ENCODE peak calls at places on chromosomes 11 and 22, in four cellular contexts. A is PC-3, F is testis, E is cardiac muscle cell. T is an unnamed sample.

GRCh38 chr11:118526688-118527087 is 586 bp upstream of the TTC36 start:
- DNase-seq in F (no peak), E (no peak), A (no peak), T (no peak)

GRCh38 chr11:35458846-35459245 is 39.5 kb upstream of the SLC1A2 start:
- DNase-seq in E (no peak), F (no peak), A (no peak), T (no peak)

GRCh38 chr11:61891331-61892084 is at the start of gene FADS3:
- DNase-seq in F (peak; percentile 88), E (peak; percentile 94), A (peak; percentile 96), T (peak; percentile 90)

GRCh38 chr11:112789481-112789880 is 171.7 kb upstream of the NCAM1 start:
- DNase-seq in E (no peak), F (no peak), A (no peak), T (no peak)

GRCh38 chr22:48354082-48354481 is 1473.6 kb downstream of the BRD1 start:
- DNase-seq in E (no peak), F (no peak), A (no peak), T (no peak)

GRCh38 chr11:74689666-74690065 is 41.6 kb downstream of the CHRDL2 start:
- DNase-seq in E (no peak), A (peak; percentile 74), F (no peak), T (no peak)

GRCh38 chr22:38865201-38866023 is 6.6 kb downstream of the CBX6 start:
- DNase-seq in E (no peak), A (no peak), F (no peak), T (peak; percentile 4)

GRCh38 chr11:70580036-70580805 is 181.9 kb downstream of the CTTN start:
- DNase-seq in E (peak; percentile 79), A (no peak), F (no peak), T (no peak)

GRCh38 chr11:114301927-114302326 is 5.7 kb downstream of the NNMT start:
- DNase-seq in E (no peak), A (no peak), F (no peak), T (no peak)

GRCh38 chr11:74388678-74389327 is 9.4 kb downstream of the PGM2L1 start:
- DNase-seq in E (peak; percentile 77), F (peak; percentile 83), A (peak; percentile 87), T (peak; percentile 66)

GRCh38 chr11:9633674-9634073 is 30.2 kb upstream of the SWAP70 start:
- DNase-seq in F (no peak), E (no peak), A (no peak), T (no peak)

GRCh38 chr22:32574397-32574796 is 99.8 kb downstream of the FBXO7 start:
- DNase-seq in E (no peak), A (no peak), F (no peak), T (peak; percentile 58)

GRCh38 chr11:32434387-32435151 is 770 bp downstream of the WT1 start:
- DNase-seq in E (no peak), F (peak; percentile 39), A (peak; percentile 62), T (no peak)

GRCh38 chr11:120344302-120345004 is 8.2 kb downstream of the ARHGEF12 start:
- DNase-seq in A (peak; percentile 91), F (no peak), E (no peak), T (no peak)

GRCh38 chr11:24391165-24391564 is 105.7 kb upstream of the LUZP2 start:
- DNase-seq in A (peak; percentile 63), F (no peak), E (no peak), T (no peak)

GRCh38 chr11:469684-470667 is 19.9 kb downstream of the PTDSS2 start:
- DNase-seq in F (peak; percentile 81), A (peak; percentile 34), E (no peak), T (no peak)

GRCh38 chr22:26442086-26442756 is 13.2 kb downstream of the ASPHD2 start:
- DNase-seq in E (no peak), A (no peak), F (no peak), T (no peak)

GRCh38 chr11:63622318-63622717 is 8.1 kb upstream of the PLAAT3 start:
- DNase-seq in E (no peak), A (peak; percentile 94), F (no peak), T (no peak)

GRCh38 chr11:90744169-90744568 is 521.3 kb upstream of the CHORDC1 start:
- DNase-seq in E (no peak), F (no peak), A (no peak), T (no peak)

DNA sequence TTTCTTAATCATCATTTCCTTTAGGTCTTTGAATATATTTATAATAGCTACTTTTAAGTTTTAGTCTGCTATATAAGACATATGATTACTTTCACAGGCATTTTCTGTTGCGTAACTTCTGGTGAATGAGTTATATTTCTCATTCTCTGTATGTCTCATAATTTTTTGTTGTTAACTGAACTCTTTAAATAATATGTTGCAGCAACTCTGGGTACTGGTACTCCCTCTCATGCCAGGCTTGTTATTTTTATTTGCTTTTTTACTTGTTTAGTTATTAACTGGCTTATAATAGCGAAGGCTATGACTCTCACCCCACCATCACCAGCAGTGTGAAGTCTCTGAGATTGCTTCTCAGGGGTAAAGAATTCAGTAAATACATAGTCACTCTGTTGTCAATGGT is 524.2 kb upstream of the CHORDC1 start:
- DNase-seq in F (no peak), E (no peak), A (peak; percentile 96), T (no peak)
- TF ChIP-seq CTCF in F (no peak), E (no peak), A (no peak), T (no peak)

GRCh38 chr11:115418081-115418480 is 86.1 kb downstream of the CADM1 start:
- DNase-seq in E (no peak), A (no peak), F (no peak), T (no peak)
- H3K4me3 ChIP-seq in E (no peak overlapping the region), A (no peak overlapping the region), F (no peak overlapping the region), T (no peak overlapping the region)

DNA sequence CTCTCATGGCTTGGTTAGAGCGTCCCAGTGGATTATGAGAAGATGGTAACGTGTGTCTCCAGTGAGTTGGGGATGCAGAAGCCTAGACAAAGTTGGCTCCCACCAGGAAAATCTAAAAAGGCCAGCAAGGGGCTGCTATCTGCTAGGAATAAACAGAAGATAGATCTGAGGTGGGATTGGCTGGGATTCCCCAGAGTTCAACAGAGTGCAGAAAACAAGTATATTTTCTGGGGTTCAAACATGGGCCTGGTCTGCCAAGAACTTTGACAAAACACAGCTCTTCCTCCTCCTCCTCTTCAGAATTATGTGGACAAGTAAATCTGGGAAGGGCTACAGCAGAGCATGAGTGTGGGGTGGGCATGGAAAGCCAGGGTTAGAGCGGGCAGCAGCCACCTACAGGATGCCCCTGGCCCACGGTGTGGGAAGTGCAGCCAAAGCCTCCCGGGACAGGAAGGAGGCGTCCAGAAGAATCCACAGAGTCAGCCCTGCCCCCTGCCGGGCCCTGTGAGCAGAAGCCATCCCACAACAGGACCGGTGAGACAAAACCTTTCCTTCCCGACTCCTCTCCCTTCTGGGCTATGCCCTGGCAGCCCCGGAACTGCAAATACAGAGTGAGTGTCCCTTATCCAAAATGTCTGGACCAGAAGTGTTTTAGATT is 67.1 kb downstream of the CD82 start:
- DNase-seq in E (peak; percentile 53), F (peak; percentile 41), A (peak; percentile 45), T (peak; percentile 6)
- TF ChIP-seq CTCF in E (peak; percentile 56), F (no peak), A (peak; percentile 47), T (no peak)

GRCh38 chr11:128324531-128325141 is 262.7 kb downstream of the ETS1 start:
- DNase-seq in E (peak; percentile 43), F (no peak), A (no peak), T (no peak)

GRCh38 chr11:128327274-128327673 is 260.1 kb downstream of the ETS1 start:
- DNase-seq in F (no peak), A (no peak), E (no peak), T (no peak)

GRCh38 chr11:128326791-128327190 is 260.6 kb downstream of the ETS1 start:
- DNase-seq in E (no peak), F (no peak), A (no peak), T (no peak)

GRCh38 chr11:128323381-128323780 is 264.0 kb downstream of the ETS1 start:
- DNase-seq in A (no peak), F (peak; percentile 42), E (peak; percentile 59), T (peak; percentile 22)

GRCh38 chr11:128324051-128324481 is 263.3 kb downstream of the ETS1 start:
- DNase-seq in A (no peak), F (no peak), E (no peak), T (peak; percentile 16)
- H3K4me3 ChIP-seq in A (no peak overlapping the region), F (no peak overlapping the region), E (no peak overlapping the region), T (no peak overlapping the region)

DNA sequence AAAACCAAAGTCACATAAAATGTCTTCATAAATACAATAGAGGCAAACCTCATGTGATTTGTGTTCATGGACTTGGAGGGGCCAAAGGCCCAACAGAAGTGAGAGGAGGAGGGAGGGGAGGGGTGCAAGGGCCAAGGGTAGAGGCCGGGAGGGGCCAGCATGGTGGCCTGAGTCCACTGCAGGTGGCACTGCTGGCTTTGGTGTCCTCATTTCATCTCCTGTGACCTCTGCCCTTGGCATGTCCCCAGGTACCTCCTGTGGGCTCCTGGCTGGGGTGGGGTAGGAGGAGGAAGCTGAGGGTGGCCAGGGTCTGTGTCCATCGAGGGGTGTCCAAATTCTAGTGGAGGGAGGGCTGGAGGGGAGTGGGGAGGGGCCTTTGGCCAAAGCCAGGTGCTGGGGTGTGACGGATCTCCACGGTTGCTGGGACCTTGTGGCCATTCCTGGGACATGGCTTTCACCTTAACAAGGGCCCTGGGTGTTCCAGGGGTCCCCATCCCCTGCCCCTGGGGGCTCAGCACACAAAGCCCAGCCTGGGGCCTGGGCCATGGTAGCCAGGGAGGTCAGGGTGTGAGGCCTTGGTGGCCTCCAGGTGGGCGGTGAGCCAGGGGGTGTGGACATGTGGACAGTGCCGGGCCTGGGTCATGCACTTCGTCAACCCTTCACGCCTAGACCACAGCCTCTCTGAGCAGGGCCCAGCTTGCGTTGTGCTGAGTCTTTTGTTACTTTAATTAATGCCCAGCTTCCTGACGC is 20.6 kb upstream of the CCDC188 start:
- DNase-seq in E (no peak), F (no peak), A (no peak), T (no peak)
- TF ChIP-seq CTCF in E (no peak), F (no peak), A (no peak), T (no peak)